ENCODE peak calls at places on chromosomes 5 and 9, in four cellular contexts. One of them, this sample, is unnamed.
A peak's percentile ranks its signal among the peaks of the same experiment; 100 is the strongest.

GRCh38 chr5:78888580-78889187 is 96.4 kb downstream of the ARSB start:
- DNase-seq in GM23248: peak; percentile 27
- DNase-seq in CD4-positive, CD25-positive, alpha-beta regulatory T cell: no peak
- DNase-seq in SJSA1: no peak
- DNase-seq in this sample: no peak

GRCh38 chr5:40578501-40579451 is 100.9 kb upstream of the PTGER4 start:
- DNase-seq in GM23248: peak; percentile 25
- DNase-seq in CD4-positive, CD25-positive, alpha-beta regulatory T cell: no peak
- DNase-seq in SJSA1: no peak
- DNase-seq in this sample: no peak

GRCh38 chr5:146426853-146427618 is 20.1 kb upstream of the TCERG1 start:
- DNase-seq in GM23248: peak; percentile 76
- DNase-seq in CD4-positive, CD25-positive, alpha-beta regulatory T cell: peak; percentile 40
- DNase-seq in SJSA1: no peak
- DNase-seq in this sample: peak; percentile 78

GRCh38 chr5:122150128-122150685 is 20.9 kb downstream of the ZNF474 start:
- DNase-seq in GM23248: peak; percentile 55
- DNase-seq in CD4-positive, CD25-positive, alpha-beta regulatory T cell: no peak
- DNase-seq in SJSA1: no peak
- DNase-seq in this sample: no peak

GRCh38 chr5:81750308-81751008 is 439 bp downstream of the SSBP2 start:
- DNase-seq in GM23248: peak; percentile 68
- DNase-seq in CD4-positive, CD25-positive, alpha-beta regulatory T cell: peak; percentile 48
- DNase-seq in SJSA1: no peak
- DNase-seq in this sample: no peak

GRCh38 chr5:178551059-178551458 is 39.1 kb downstream of the COL23A1 start:
- DNase-seq in GM23248: peak; percentile 57
- DNase-seq in CD4-positive, CD25-positive, alpha-beta regulatory T cell: no peak
- DNase-seq in SJSA1: no peak
- DNase-seq in this sample: peak; percentile 8

GRCh38 chr5:9898319-9898718 is 268.2 kb upstream of the TAS2R1 start:
- DNase-seq in GM23248: peak; percentile 55
- DNase-seq in CD4-positive, CD25-positive, alpha-beta regulatory T cell: no peak
- DNase-seq in SJSA1: no peak
- DNase-seq in this sample: peak; percentile 13

GRCh38 chr9:93976081-93976480 is 20.9 kb upstream of the BARX1 start:
- DNase-seq in GM23248: no peak
- DNase-seq in CD4-positive, CD25-positive, alpha-beta regulatory T cell: no peak
- DNase-seq in SJSA1: no peak
- DNase-seq in this sample: no peak

GRCh38 chr9:126380447-126380846 is 53.8 kb downstream of the MVB12B start:
- DNase-seq in GM23248: no peak
- DNase-seq in CD4-positive, CD25-positive, alpha-beta regulatory T cell: no peak
- DNase-seq in SJSA1: peak; percentile 16
- DNase-seq in this sample: no peak

GRCh38 chr5:39650234-39650816 is 225.5 kb upstream of the DAB2 start:
- DNase-seq in GM23248: no peak
- DNase-seq in CD4-positive, CD25-positive, alpha-beta regulatory T cell: no peak
- DNase-seq in SJSA1: no peak
- DNase-seq in this sample: no peak

GRCh38 chr5:122730037-122730436 is 44.8 kb upstream of the SNX2 start:
- DNase-seq in GM23248: no peak
- DNase-seq in CD4-positive, CD25-positive, alpha-beta regulatory T cell: no peak
- DNase-seq in SJSA1: no peak
- DNase-seq in this sample: no peak

GRCh38 chr5:172906888-172907287 is 52.3 kb upstream of the RPL26L1 start:
- DNase-seq in GM23248: no peak
- DNase-seq in CD4-positive, CD25-positive, alpha-beta regulatory T cell: no peak
- DNase-seq in SJSA1: no peak
- DNase-seq in this sample: no peak

GRCh38 chr9:131618071-131618479 is 72.8 kb downstream of the PRRT1B start:
- DNase-seq in GM23248: no peak
- DNase-seq in CD4-positive, CD25-positive, alpha-beta regulatory T cell: no peak
- DNase-seq in SJSA1: no peak
- DNase-seq in this sample: peak; percentile 61

GRCh38 chr5:14272548-14273205 is 129.5 kb downstream of the TRIO start:
- DNase-seq in GM23248: no peak
- DNase-seq in CD4-positive, CD25-positive, alpha-beta regulatory T cell: no peak
- DNase-seq in SJSA1: no peak
- DNase-seq in this sample: no peak

GRCh38 chr5:119470851-119471451 is 18.7 kb downstream of the HSD17B4 start:
- DNase-seq in GM23248: peak; percentile 56
- DNase-seq in CD4-positive, CD25-positive, alpha-beta regulatory T cell: peak; percentile 25
- DNase-seq in SJSA1: no peak
- DNase-seq in this sample: peak; percentile 56

GRCh38 chr5:114362977-114363721 is 1.3 kb downstream of the KCNN2 start:
- DNase-seq in GM23248: no peak
- DNase-seq in CD4-positive, CD25-positive, alpha-beta regulatory T cell: no peak
- DNase-seq in SJSA1: no peak
- DNase-seq in this sample: no peak

GRCh38 chr5:177425801-177426565 is 493 bp upstream of the GRK6 start:
- DNase-seq in GM23248: peak; percentile 100
- DNase-seq in CD4-positive, CD25-positive, alpha-beta regulatory T cell: peak; percentile 100
- DNase-seq in SJSA1: peak; percentile 100
- DNase-seq in this sample: peak; percentile 100

GRCh38 chr5:132491368-132492364 is 1.1 kb upstream of the IRF1 start:
- DNase-seq in GM23248: no peak
- DNase-seq in CD4-positive, CD25-positive, alpha-beta regulatory T cell: no peak
- DNase-seq in SJSA1: peak; percentile 50
- DNase-seq in this sample: no peak

GRCh38 chr5:132492386-132492785 is 1.8 kb upstream of the IRF1 start:
- DNase-seq in GM23248: no peak
- DNase-seq in CD4-positive, CD25-positive, alpha-beta regulatory T cell: no peak
- DNase-seq in SJSA1: peak; percentile 15
- DNase-seq in this sample: no peak

GRCh38 chr5:132489051-132489770 is 1.4 kb downstream of the IRF1 start:
- DNase-seq in GM23248: no peak
- DNase-seq in CD4-positive, CD25-positive, alpha-beta regulatory T cell: no peak
- DNase-seq in SJSA1: peak; percentile 34
- DNase-seq in this sample: no peak

GRCh38 chr5:132489871-132490483 is 596 bp downstream of the IRF1 start:
- DNase-seq in GM23248: peak; percentile 80
- DNase-seq in CD4-positive, CD25-positive, alpha-beta regulatory T cell: no peak
- DNase-seq in SJSA1: peak; percentile 60
- DNase-seq in this sample: peak; percentile 54

DNA sequence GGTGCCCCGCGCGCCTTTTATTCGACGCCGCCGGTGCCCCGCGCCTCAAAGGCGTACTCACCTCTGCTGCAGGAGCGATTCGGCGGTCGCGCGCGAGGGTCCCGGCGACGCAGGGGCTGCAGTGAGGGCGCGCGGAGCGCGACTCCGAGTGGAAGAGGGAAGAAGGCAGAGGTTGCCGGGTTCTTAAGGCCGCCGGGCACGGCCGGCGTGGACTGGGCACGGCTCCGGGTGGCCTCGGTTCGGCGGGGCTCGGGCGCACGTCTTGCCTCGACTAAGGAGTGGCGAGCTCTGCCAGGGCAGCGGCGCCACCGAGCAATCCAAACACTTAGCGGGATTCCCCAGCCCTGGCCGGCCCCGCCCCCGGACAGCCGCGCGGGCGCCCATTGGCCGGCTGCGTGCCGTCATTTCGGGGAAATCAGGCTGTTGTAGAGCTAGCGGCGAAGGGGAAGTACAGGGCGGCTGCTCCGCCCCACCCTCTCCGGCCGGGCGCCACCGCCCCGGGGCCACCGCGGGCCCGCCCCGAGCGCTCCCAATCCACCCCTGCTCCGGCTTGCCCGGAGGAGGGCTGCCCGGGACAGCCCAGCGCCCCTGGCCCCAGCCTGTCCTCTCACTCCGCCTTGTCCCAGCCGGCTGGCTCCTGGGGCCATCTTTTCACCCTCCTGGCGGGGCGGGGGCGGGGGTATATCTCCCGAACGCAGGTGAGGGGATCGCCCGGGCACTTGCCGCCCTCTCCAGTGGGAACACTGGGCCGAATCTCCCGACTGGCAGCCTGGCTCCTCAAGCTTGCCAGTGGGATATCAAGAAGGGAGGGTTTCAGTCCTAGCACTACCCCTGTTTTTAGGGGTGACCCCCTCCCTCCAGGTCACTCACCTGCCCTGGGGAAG is at the start of gene IRF1:
- DNase-seq in GM23248: peak; percentile 98
- DNase-seq in CD4-positive, CD25-positive, alpha-beta regulatory T cell: peak; percentile 98
- DNase-seq in SJSA1: peak; percentile 99
- DNase-seq in this sample: peak; percentile 95
- H3K4me1 ChIP-seq in GM23248: peaks cover 8% of the 10 kb centered on the region
- H3K4me1 ChIP-seq in CD4-positive, CD25-positive, alpha-beta regulatory T cell: peaks cover 77% of the 10 kb centered on the region
- H3K4me1 ChIP-seq in SJSA1: peaks cover 45% of the 10 kb centered on the region
- H3K4me1 ChIP-seq in this sample: peaks cover 13% of the 10 kb centered on the region

DNA sequence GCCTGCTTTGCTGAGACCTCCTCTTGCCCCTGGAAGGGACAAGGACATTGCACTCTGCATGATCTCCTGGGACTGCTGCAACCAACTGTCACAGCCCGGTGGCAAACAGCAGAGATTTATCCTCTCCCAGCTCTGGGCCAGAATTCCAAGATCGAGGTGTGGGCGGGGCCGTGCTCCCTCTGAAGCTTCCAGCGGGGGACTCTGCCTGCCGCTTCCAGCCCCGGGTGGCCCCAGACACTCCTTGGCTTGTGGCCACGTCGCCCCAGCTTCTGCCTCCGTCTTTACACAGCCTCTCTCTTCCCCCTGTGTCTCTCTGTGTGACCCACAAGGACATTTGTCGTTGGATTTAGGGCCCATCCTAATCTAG is 67.1 kb downstream of the COL5A1 start:
- DNase-seq in GM23248: no peak
- DNase-seq in CD4-positive, CD25-positive, alpha-beta regulatory T cell: no peak
- DNase-seq in SJSA1: no peak
- DNase-seq in this sample: no peak
- H3K4me1 ChIP-seq in GM23248: peaks cover 8% of the 10 kb centered on the region
- H3K4me1 ChIP-seq in CD4-positive, CD25-positive, alpha-beta regulatory T cell: no peaks in the 10 kb centered on the region
- H3K4me1 ChIP-seq in SJSA1: peaks cover 6% of the 10 kb centered on the region
- H3K4me1 ChIP-seq in this sample: peaks cover 12% of the 10 kb centered on the region

DNA sequence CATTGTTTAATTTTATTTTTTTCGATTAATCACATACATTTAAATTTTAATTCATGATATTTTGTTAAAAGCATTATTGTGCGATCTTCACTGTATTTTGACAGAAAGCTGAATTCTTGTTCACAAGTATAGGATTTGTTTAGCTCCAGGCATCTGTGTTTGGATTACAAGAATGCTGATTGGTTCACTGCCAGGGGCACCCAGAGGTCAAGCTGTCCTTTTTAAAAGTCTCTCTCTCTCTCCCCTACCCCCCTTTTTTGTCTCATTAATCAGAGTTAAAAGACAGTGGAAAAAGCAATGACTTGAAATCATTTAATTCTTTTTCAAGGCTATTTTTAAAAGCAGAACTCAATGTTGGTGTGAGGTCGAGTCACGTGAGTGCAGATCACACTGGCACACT is 387.3 kb downstream of the NR2F1-AS1 start:
- DNase-seq in GM23248: no peak
- DNase-seq in CD4-positive, CD25-positive, alpha-beta regulatory T cell: no peak
- DNase-seq in SJSA1: no peak
- DNase-seq in this sample: no peak
- H3K4me1 ChIP-seq in GM23248: peaks cover 40% of the 10 kb centered on the region
- H3K4me1 ChIP-seq in CD4-positive, CD25-positive, alpha-beta regulatory T cell: no peaks in the 10 kb centered on the region
- H3K4me1 ChIP-seq in SJSA1: peaks cover 49% of the 10 kb centered on the region
- H3K4me1 ChIP-seq in this sample: no peaks in the 10 kb centered on the region

GRCh38 chr5:124453221-124454032 is 293.0 kb downstream of the ZNF608 start:
- DNase-seq in GM23248: peak; percentile 79
- DNase-seq in CD4-positive, CD25-positive, alpha-beta regulatory T cell: no peak
- DNase-seq in SJSA1: peak; percentile 90
- DNase-seq in this sample: no peak

GRCh38 chr5:124451721-124452383 is 294.6 kb downstream of the ZNF608 start:
- DNase-seq in GM23248: no peak
- DNase-seq in CD4-positive, CD25-positive, alpha-beta regulatory T cell: no peak
- DNase-seq in SJSA1: no peak
- DNase-seq in this sample: no peak

GRCh38 chr5:124457101-124457500 is 289.3 kb downstream of the ZNF608 start:
- DNase-seq in GM23248: no peak
- DNase-seq in CD4-positive, CD25-positive, alpha-beta regulatory T cell: no peak
- DNase-seq in SJSA1: no peak
- DNase-seq in this sample: no peak

GRCh38 chr5:124456244-124456643 is 290.2 kb downstream of the ZNF608 start:
- DNase-seq in GM23248: peak; percentile 4
- DNase-seq in CD4-positive, CD25-positive, alpha-beta regulatory T cell: no peak
- DNase-seq in SJSA1: no peak
- DNase-seq in this sample: no peak

DNA sequence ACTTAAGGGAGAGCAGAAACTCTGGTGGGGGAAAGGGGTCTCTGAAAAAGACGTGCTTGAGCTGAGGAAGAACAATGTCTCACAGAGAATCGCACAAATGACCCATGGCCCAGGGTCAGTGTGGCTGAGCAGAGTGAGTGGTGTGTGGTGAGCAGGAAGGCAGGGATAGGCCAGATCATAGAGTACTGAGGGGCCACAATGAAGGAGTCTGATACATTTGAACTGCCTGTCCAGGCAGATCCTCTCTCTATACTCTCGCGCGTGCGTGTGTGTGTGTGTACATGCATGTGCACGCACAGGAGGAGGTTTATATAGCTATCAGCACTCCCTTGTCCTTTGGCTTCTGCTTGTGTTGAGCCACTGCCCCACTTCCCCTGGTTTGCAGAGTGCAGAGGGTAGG is 294.1 kb downstream of the ZNF608 start:
- DNase-seq in GM23248: no peak
- DNase-seq in CD4-positive, CD25-positive, alpha-beta regulatory T cell: no peak
- DNase-seq in SJSA1: no peak
- DNase-seq in this sample: no peak
- H3K4me1 ChIP-seq in GM23248: peaks cover 21% of the 10 kb centered on the region
- H3K4me1 ChIP-seq in CD4-positive, CD25-positive, alpha-beta regulatory T cell: no peaks in the 10 kb centered on the region
- H3K4me1 ChIP-seq in SJSA1: peaks cover 48% of the 10 kb centered on the region
- H3K4me1 ChIP-seq in this sample: no peaks in the 10 kb centered on the region